ENCODE peak calls at places on chromosome 10, in eight cellular contexts. One of them, this sample, is unnamed.

GRCh38 chr10:43396061-43396927 is 12.7 kb downstream of the HNRNPF start:
- DNase-seq in AG04450: no peak
- DNase-seq in foreskin fibroblast: peak; percentile 56
- DNase-seq in bronchial epithelial cell: peak; percentile 53
- DNase-seq in psoas muscle: peak; percentile 79
- DNase-seq in fibroblast of pulmonary artery: peak; percentile 71
- DNase-seq in cardiac fibroblast: peak; percentile 70
- DNase-seq in GM23338: peak; percentile 83
- DNase-seq in this sample: peak; percentile 91

GRCh38 chr10:87864497-87865059 is 1.2 kb downstream of the PTEN start:
- DNase-seq in cardiac fibroblast: peak; percentile 41
- DNase-seq in AG04450: no peak
- DNase-seq in bronchial epithelial cell: no peak
- DNase-seq in GM23338: no peak
- DNase-seq in foreskin fibroblast: no peak
- DNase-seq in fibroblast of pulmonary artery: no peak
- DNase-seq in psoas muscle: no peak
- DNase-seq in this sample: peak; percentile 42

GRCh38 chr10:114697061-114697598 is 39.1 kb upstream of the ABLIM1 start:
- DNase-seq in fibroblast of pulmonary artery: no peak
- DNase-seq in psoas muscle: peak; percentile 48
- DNase-seq in bronchial epithelial cell: peak; percentile 60
- DNase-seq in GM23338: no peak
- DNase-seq in cardiac fibroblast: peak; percentile 18
- DNase-seq in AG04450: no peak
- DNase-seq in foreskin fibroblast: peak; percentile 49
- DNase-seq in this sample: no peak

GRCh38 chr10:64760371-64760770 is 1239.2 kb downstream of the REEP3 start:
- DNase-seq in AG04450: no peak
- DNase-seq in psoas muscle: no peak
- DNase-seq in GM23338: no peak
- DNase-seq in bronchial epithelial cell: peak; percentile 54
- DNase-seq in cardiac fibroblast: peak; percentile 29
- DNase-seq in fibroblast of pulmonary artery: peak; percentile 12
- DNase-seq in foreskin fibroblast: no peak
- DNase-seq in this sample: no peak

GRCh38 chr10:124535731-124536495 is 74.3 kb downstream of the LHPP start:
- DNase-seq in psoas muscle: no peak
- DNase-seq in cardiac fibroblast: no peak
- DNase-seq in AG04450: no peak
- DNase-seq in bronchial epithelial cell: no peak
- DNase-seq in GM23338: peak; percentile 41
- DNase-seq in fibroblast of pulmonary artery: no peak
- DNase-seq in foreskin fibroblast: no peak
- DNase-seq in this sample: no peak

GRCh38 chr10:3407208-3407607 is 234.6 kb upstream of the PITRM1 start:
- DNase-seq in cardiac fibroblast: peak; percentile 38
- DNase-seq in GM23338: no peak
- DNase-seq in AG04450: peak; percentile 18
- DNase-seq in psoas muscle: no peak
- DNase-seq in bronchial epithelial cell: no peak
- DNase-seq in fibroblast of pulmonary artery: peak; percentile 44
- DNase-seq in foreskin fibroblast: no peak
- DNase-seq in this sample: no peak

GRCh38 chr10:63798599-63799498 is 277.6 kb downstream of the REEP3 start:
- DNase-seq in psoas muscle: peak; percentile 37
- DNase-seq in AG04450: peak; percentile 11
- DNase-seq in cardiac fibroblast: peak; percentile 98
- DNase-seq in foreskin fibroblast: peak; percentile 45
- DNase-seq in bronchial epithelial cell: peak; percentile 89
- DNase-seq in fibroblast of pulmonary artery: peak; percentile 93
- DNase-seq in GM23338: peak; percentile 26
- DNase-seq in this sample: no peak

GRCh38 chr10:77001186-77001585 is 636.4 kb downstream of the KCNMA1 start:
- DNase-seq in cardiac fibroblast: no peak
- DNase-seq in psoas muscle: no peak
- DNase-seq in bronchial epithelial cell: no peak
- DNase-seq in foreskin fibroblast: no peak
- DNase-seq in AG04450: no peak
- DNase-seq in GM23338: no peak
- DNase-seq in fibroblast of pulmonary artery: no peak
- DNase-seq in this sample: no peak

GRCh38 chr10:75599875-75600648 is 168.6 kb downstream of the LRMDA start:
- DNase-seq in psoas muscle: no peak
- DNase-seq in AG04450: no peak
- DNase-seq in bronchial epithelial cell: no peak
- DNase-seq in GM23338: peak; percentile 74
- DNase-seq in cardiac fibroblast: no peak
- DNase-seq in fibroblast of pulmonary artery: no peak
- DNase-seq in foreskin fibroblast: no peak
- DNase-seq in this sample: no peak

GRCh38 chr10:130484912-130485180 is 348.7 kb downstream of the GLRX3 start:
- DNase-seq in bronchial epithelial cell: no peak
- DNase-seq in cardiac fibroblast: no peak
- DNase-seq in GM23338: no peak
- DNase-seq in foreskin fibroblast: no peak
- DNase-seq in AG04450: no peak
- DNase-seq in fibroblast of pulmonary artery: no peak
- DNase-seq in psoas muscle: no peak
- DNase-seq in this sample: no peak

GRCh38 chr10:50510517-50511473 is 113.0 kb downstream of the SGMS1 start:
- DNase-seq in GM23338: no peak
- DNase-seq in fibroblast of pulmonary artery: no peak
- DNase-seq in foreskin fibroblast: no peak
- DNase-seq in psoas muscle: no peak
- DNase-seq in cardiac fibroblast: no peak
- DNase-seq in bronchial epithelial cell: no peak
- DNase-seq in AG04450: no peak
- DNase-seq in this sample: peak; percentile 35

GRCh38 chr10:127999291-127999690 is 92.4 kb downstream of the PTPRE start:
- DNase-seq in AG04450: no peak
- DNase-seq in fibroblast of pulmonary artery: no peak
- DNase-seq in bronchial epithelial cell: no peak
- DNase-seq in foreskin fibroblast: no peak
- DNase-seq in GM23338: no peak
- DNase-seq in cardiac fibroblast: no peak
- DNase-seq in psoas muscle: no peak
- DNase-seq in this sample: no peak

GRCh38 chr10:50490244-50490643 is 133.5 kb downstream of the SGMS1 start:
- DNase-seq in GM23338: no peak
- DNase-seq in cardiac fibroblast: peak; percentile 9
- DNase-seq in AG04450: no peak
- DNase-seq in foreskin fibroblast: no peak
- DNase-seq in bronchial epithelial cell: no peak
- DNase-seq in psoas muscle: no peak
- DNase-seq in fibroblast of pulmonary artery: no peak
- DNase-seq in this sample: no peak

GRCh38 chr10:4708123-4708759 is 117.8 kb upstream of the AKR1E2 start:
- DNase-seq in bronchial epithelial cell: no peak
- DNase-seq in AG04450: no peak
- DNase-seq in foreskin fibroblast: no peak
- DNase-seq in GM23338: peak; percentile 82
- DNase-seq in fibroblast of pulmonary artery: no peak
- DNase-seq in psoas muscle: no peak
- DNase-seq in cardiac fibroblast: no peak
- DNase-seq in this sample: peak; percentile 12
- TF ChIP-seq CTCF in bronchial epithelial cell: peak; percentile 24
- TF ChIP-seq CTCF in AG04450: no peak
- TF ChIP-seq CTCF in foreskin fibroblast: peak; percentile 9
- TF ChIP-seq CTCF in GM23338: peak; percentile 89
- TF ChIP-seq CTCF in fibroblast of pulmonary artery: peak; percentile 26
- TF ChIP-seq CTCF in psoas muscle: no peak
- TF ChIP-seq CTCF in cardiac fibroblast: peak; percentile 25
- TF ChIP-seq CTCF in this sample: peak; percentile 53

GRCh38 chr10:686155-686931 is 3.1 kb downstream of the DIP2C start:
- DNase-seq in cardiac fibroblast: no peak
- DNase-seq in AG04450: no peak
- DNase-seq in bronchial epithelial cell: no peak
- DNase-seq in GM23338: no peak
- DNase-seq in foreskin fibroblast: no peak
- DNase-seq in psoas muscle: no peak
- DNase-seq in fibroblast of pulmonary artery: no peak
- DNase-seq in this sample: no peak

GRCh38 chr10:688287-688620 is 1.2 kb downstream of the DIP2C start:
- DNase-seq in AG04450: no peak
- DNase-seq in fibroblast of pulmonary artery: no peak
- DNase-seq in GM23338: no peak
- DNase-seq in foreskin fibroblast: no peak
- DNase-seq in psoas muscle: no peak
- DNase-seq in cardiac fibroblast: no peak
- DNase-seq in bronchial epithelial cell: no peak
- DNase-seq in this sample: no peak

GRCh38 chr10:689433-690226 is at the start of gene DIP2C:
- DNase-seq in bronchial epithelial cell: no peak
- DNase-seq in GM23338: peak; percentile 80
- DNase-seq in AG04450: peak; percentile 41
- DNase-seq in cardiac fibroblast: peak; percentile 66
- DNase-seq in psoas muscle: peak; percentile 84
- DNase-seq in fibroblast of pulmonary artery: peak; percentile 81
- DNase-seq in foreskin fibroblast: peak; percentile 73
- DNase-seq in this sample: no peak

GRCh38 chr10:688621-689426 is 644 bp downstream of the DIP2C start:
- DNase-seq in psoas muscle: peak; percentile 44
- DNase-seq in bronchial epithelial cell: no peak
- DNase-seq in cardiac fibroblast: peak; percentile 56
- DNase-seq in AG04450: no peak
- DNase-seq in foreskin fibroblast: peak; percentile 43
- DNase-seq in GM23338: peak; percentile 78
- DNase-seq in fibroblast of pulmonary artery: peak; percentile 49
- DNase-seq in this sample: no peak

GRCh38 chr10:687583-688286 is 1.7 kb downstream of the DIP2C start:
- DNase-seq in cardiac fibroblast: no peak
- DNase-seq in AG04450: no peak
- DNase-seq in foreskin fibroblast: no peak
- DNase-seq in psoas muscle: no peak
- DNase-seq in GM23338: no peak
- DNase-seq in bronchial epithelial cell: no peak
- DNase-seq in fibroblast of pulmonary artery: no peak
- DNase-seq in this sample: no peak
- H3K4me3 ChIP-seq in cardiac fibroblast: peak overlapping the region; percentile 69
- H3K4me3 ChIP-seq in AG04450: peak overlapping the region; percentile 76
- H3K4me3 ChIP-seq in foreskin fibroblast: peak overlapping the region; percentile 84
- H3K4me3 ChIP-seq in psoas muscle: peak overlapping the region; percentile 90
- H3K4me3 ChIP-seq in GM23338: peak overlapping the region; percentile 86
- H3K4me3 ChIP-seq in bronchial epithelial cell: no peak overlapping the region
- H3K4me3 ChIP-seq in fibroblast of pulmonary artery: peak overlapping the region; percentile 70
- H3K4me3 ChIP-seq in this sample: no peak overlapping the region

GRCh38 chr10:62681211-62681940 is 123.1 kb upstream of the ADO start:
- DNase-seq in GM23338: peak; percentile 45
- DNase-seq in bronchial epithelial cell: peak; percentile 33
- DNase-seq in cardiac fibroblast: peak; percentile 8
- DNase-seq in fibroblast of pulmonary artery: no peak
- DNase-seq in AG04450: no peak
- DNase-seq in psoas muscle: no peak
- DNase-seq in foreskin fibroblast: no peak
- DNase-seq in this sample: peak; percentile 96
- TF ChIP-seq CTCF in GM23338: peak; percentile 10
- TF ChIP-seq CTCF in bronchial epithelial cell: peak; percentile 14
- TF ChIP-seq CTCF in cardiac fibroblast: no peak
- TF ChIP-seq CTCF in fibroblast of pulmonary artery: no peak
- TF ChIP-seq CTCF in AG04450: peak; percentile 7
- TF ChIP-seq CTCF in psoas muscle: no peak
- TF ChIP-seq CTCF in foreskin fibroblast: no peak
- TF ChIP-seq CTCF in this sample: peak; percentile 73

GRCh38 chr10:25112016-25112415 is 62.8 kb upstream of the GPR158 start:
- DNase-seq in AG04450: no peak
- DNase-seq in psoas muscle: no peak
- DNase-seq in cardiac fibroblast: no peak
- DNase-seq in bronchial epithelial cell: no peak
- DNase-seq in foreskin fibroblast: no peak
- DNase-seq in GM23338: no peak
- DNase-seq in fibroblast of pulmonary artery: no peak
- DNase-seq in this sample: no peak

GRCh38 chr10:25117757-25118156 is 57.0 kb upstream of the GPR158 start:
- DNase-seq in fibroblast of pulmonary artery: peak; percentile 21
- DNase-seq in GM23338: no peak
- DNase-seq in psoas muscle: no peak
- DNase-seq in bronchial epithelial cell: no peak
- DNase-seq in foreskin fibroblast: no peak
- DNase-seq in AG04450: no peak
- DNase-seq in cardiac fibroblast: no peak
- DNase-seq in this sample: no peak

GRCh38 chr10:25114036-25114411 is 60.8 kb upstream of the GPR158 start:
- DNase-seq in AG04450: no peak
- DNase-seq in GM23338: no peak
- DNase-seq in fibroblast of pulmonary artery: no peak
- DNase-seq in foreskin fibroblast: no peak
- DNase-seq in bronchial epithelial cell: no peak
- DNase-seq in psoas muscle: no peak
- DNase-seq in cardiac fibroblast: no peak
- DNase-seq in this sample: no peak

DNA sequence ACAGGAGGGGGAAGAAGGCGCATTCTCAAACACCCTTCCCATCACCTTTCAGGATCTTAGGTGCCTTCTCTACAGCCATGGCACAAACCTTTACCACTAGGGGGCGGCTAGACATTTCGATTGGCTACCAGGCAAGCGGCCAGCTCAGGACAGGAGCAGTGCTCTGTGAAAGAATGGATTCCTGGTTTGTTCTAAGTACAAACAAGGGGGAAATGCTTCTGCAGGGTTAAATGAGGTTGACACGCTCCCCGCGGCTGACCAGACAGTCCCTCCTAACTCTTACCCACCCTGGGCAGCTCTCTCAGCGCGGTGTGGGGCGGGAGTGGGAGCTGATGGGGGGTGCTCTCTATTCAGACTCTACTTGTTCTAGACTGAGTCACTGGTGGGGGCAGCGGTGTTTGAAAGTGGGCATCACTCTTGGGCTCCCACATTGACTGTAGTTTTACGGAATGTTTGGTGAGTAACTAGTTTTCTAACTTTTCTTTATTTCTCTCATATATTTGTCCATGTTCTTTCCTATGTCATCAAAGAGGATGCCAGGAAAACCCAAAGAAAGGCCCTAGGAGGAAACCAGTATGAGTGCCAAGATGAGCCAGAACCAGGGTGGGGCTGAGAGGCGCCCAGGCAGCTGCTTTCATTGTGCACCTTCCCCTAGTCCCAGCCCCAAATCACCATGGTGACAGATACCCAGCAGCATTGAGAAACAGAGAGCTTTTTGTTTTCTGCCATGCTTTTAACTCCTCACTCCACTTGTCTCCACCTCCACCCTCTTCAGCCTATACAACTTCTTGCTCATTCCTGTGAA is 61.4 kb upstream of the GPR158 start:
- DNase-seq in cardiac fibroblast: peak; percentile 81
- DNase-seq in fibroblast of pulmonary artery: peak; percentile 89
- DNase-seq in bronchial epithelial cell: peak; percentile 57
- DNase-seq in AG04450: peak; percentile 10
- DNase-seq in foreskin fibroblast: peak; percentile 31
- DNase-seq in psoas muscle: peak; percentile 57
- DNase-seq in GM23338: peak; percentile 97
- DNase-seq in this sample: peak; percentile 69
- H3K4me3 ChIP-seq in cardiac fibroblast: no peak overlapping the region
- H3K4me3 ChIP-seq in fibroblast of pulmonary artery: peak overlapping the region; percentile 5
- H3K4me3 ChIP-seq in bronchial epithelial cell: no peak overlapping the region
- H3K4me3 ChIP-seq in AG04450: no peak overlapping the region
- H3K4me3 ChIP-seq in foreskin fibroblast: no peak overlapping the region
- H3K4me3 ChIP-seq in psoas muscle: no peak overlapping the region
- H3K4me3 ChIP-seq in GM23338: no peak overlapping the region
- H3K4me3 ChIP-seq in this sample: no peak overlapping the region

GRCh38 chr10:113216068-113216467 is 266.0 kb downstream of the TCF7L2 start:
- DNase-seq in fibroblast of pulmonary artery: no peak
- DNase-seq in AG04450: no peak
- DNase-seq in bronchial epithelial cell: peak; percentile 7
- DNase-seq in cardiac fibroblast: no peak
- DNase-seq in psoas muscle: no peak
- DNase-seq in GM23338: peak; percentile 76
- DNase-seq in foreskin fibroblast: no peak
- DNase-seq in this sample: no peak
- TF ChIP-seq CTCF in fibroblast of pulmonary artery: no peak
- TF ChIP-seq CTCF in AG04450: no peak
- TF ChIP-seq CTCF in bronchial epithelial cell: peak; percentile 23
- TF ChIP-seq CTCF in cardiac fibroblast: no peak
- TF ChIP-seq CTCF in psoas muscle: no peak
- TF ChIP-seq CTCF in GM23338: peak; percentile 51
- TF ChIP-seq CTCF in foreskin fibroblast: no peak
- TF ChIP-seq CTCF in this sample: no peak